ENCODE peak calls at places on chromosomes 4 and X, in nine cellular contexts. G, I, N, D, P, S, R, E and W are unnamed samples.

GRCh38 chr4:161555689-161556660 is 607.8 kb downstream of the FSTL5 start:
- DNase-seq in G (no peak), I (no peak), N (no peak), D (no peak), P (no peak), S (no peak), R (no peak), E (peak), W (peak)

GRCh38 chrX:46327229-46328081 is 217.8 kb downstream of the ZNF674 start:
- DNase-seq in G (no peak), I (no peak), N (peak), D (no peak), P (no peak), S (no peak), R (no peak), E (no peak), W (peak)

GRCh38 chrX:155819966-155820491 is 61.1 kb upstream of the VAMP7 start:
- DNase-seq in G (peak), I (peak), N (peak), D (no peak), P (peak), S (peak), R (peak), E (peak), W (peak)

GRCh38 chrX:56232221-56233082 is at the start of gene KLF8:
- DNase-seq in G (peak), I (no peak), N (no peak), D (peak), P (no peak), S (no peak), R (no peak), E (no peak), W (peak)

GRCh38 chrX:19840899-19841648 is 46.3 kb downstream of the SH3KBP1 start:
- DNase-seq in G (no peak), I (no peak), N (no peak), D (no peak), P (no peak), S (peak), R (peak), E (no peak), W (no peak)

GRCh38 chr4:79235074-79235473 is 90.8 kb downstream of the NAA11 start:
- DNase-seq in G (no peak), I (no peak), N (no peak), D (no peak), P (no peak), S (no peak), R (no peak), E (no peak), W (no peak)

GRCh38 chr4:40990899-40991265 is 223.5 kb downstream of the APBB2 start:
- DNase-seq in G (no peak), I (no peak), N (no peak), D (no peak), P (no peak), S (peak), R (no peak), E (peak), W (no peak)

GRCh38 chr4:184475096-184475461 is 729 bp upstream of the IRF2 start:
- DNase-seq in G (peak), I (peak), N (peak), D (peak), P (no peak), S (peak), R (no peak), E (peak), W (no peak)

GRCh38 chrX:17242470-17242869 is 132.5 kb upstream of the NHS start:
- DNase-seq in G (no peak), I (peak), N (peak), D (peak), P (peak), S (no peak), R (peak), E (peak), W (peak)

GRCh38 chr4:7074423-7074822 is 6.6 kb upstream of the GRPEL1 start:
- DNase-seq in G (peak), I (no peak), N (peak), D (no peak), P (no peak), S (no peak), R (no peak), E (no peak), W (no peak)